ENCODE peak calls at places on chromosomes 6 and 20, in nine cellular contexts. J is WERI-Rb-1, C is fibroblast of lung, S is left ventricle myocardium inferior, E is IMR-90, Z is tibial artery, R is HFF-Myc, T is fibroblast of mammary gland, M is lower lobe of right lung. B is an unnamed sample.

GRCh38 chr6:127606131-127606562 is 29.2 kb downstream of the C6orf58 start:
- DNase-seq in Z (no peak), M (no peak), T (peak), R (peak), E (peak), S (no peak), J (peak), C (peak), B (peak)

GRCh38 chr6:36383608-36384007 is 3.9 kb downstream of the ETV7 start:
- DNase-seq in Z (no peak), S (no peak), M (no peak), E (no peak), J (no peak), R (no peak), C (no peak), T (no peak), B (no peak)

GRCh38 chr6:27188885-27189418 is 58.5 kb upstream of the PRSS16 start:
- DNase-seq in S (peak), E (peak), T (peak), C (peak), R (peak), M (peak), Z (peak), J (peak), B (peak)

GRCh38 chr6:89239338-89239737 is 22.2 kb upstream of the GABRR1 start:
- DNase-seq in Z (no peak), T (peak), E (no peak), M (no peak), C (no peak), S (no peak), J (no peak), R (no peak), B (no peak)

GRCh38 chr20:48635791-48636267 is 192.0 kb downstream of the PREX1 start:
- DNase-seq in R (no peak), Z (no peak), E (peak), T (peak), M (peak), C (peak), J (peak), S (peak), B (peak)

GRCh38 chr6:29628419-29629281 is 4.3 kb downstream of the GABBR1 start:
- DNase-seq in Z (peak), E (peak), M (peak), S (peak), C (peak), T (peak), R (peak), J (peak), B (peak)

GRCh38 chr6:40738551-40738950 is 151.4 kb upstream of the LRFN2 start:
- DNase-seq in C (no peak), S (no peak), Z (no peak), E (no peak), T (no peak), M (no peak), J (no peak), R (no peak), B (no peak)

GRCh38 chr6:22036267-22036666 is 260.6 kb downstream of the PRL start:
- DNase-seq in S (no peak), C (peak), E (peak), R (no peak), T (no peak), Z (no peak), J (no peak), M (no peak), B (no peak)

GRCh38 chr20:22453244-22454080 is 130.9 kb downstream of the FOXA2 start:
- DNase-seq in R (no peak), C (no peak), M (no peak), S (no peak), E (no peak), J (no peak), Z (no peak), T (peak), B (peak)

GRCh38 chr6:158324136-158324535 is 11.9 kb downstream of the TULP4 start:
- DNase-seq in J (no peak), R (no peak), S (no peak), Z (no peak), T (peak), E (peak), C (peak), M (no peak), B (peak)

GRCh38 chr20:36070451-36070850 is 84.1 kb upstream of the EPB41L1 start:
- DNase-seq in M (no peak), S (no peak), C (no peak), R (no peak), E (no peak), Z (no peak), J (no peak), T (no peak), B (no peak)

GRCh38 chr6:26327450-26328264 is 37.3 kb upstream of the BTN3A2 start:
- DNase-seq in J (peak), C (peak), Z (no peak), E (peak), M (no peak), R (no peak), S (no peak), T (peak), B (peak)

GRCh38 chr6:27234576-27234975 is 12.9 kb upstream of the PRSS16 start:
- DNase-seq in R (no peak), M (no peak), S (no peak), E (no peak), C (no peak), Z (no peak), J (no peak), T (no peak), B (no peak)

GRCh38 chr6:28751514-28751913 is 172.3 kb downstream of the TRIM27 start:
- DNase-seq in Z (no peak), M (no peak), T (no peak), C (no peak), S (no peak), R (no peak), J (no peak), E (no peak), B (no peak)

GRCh38 chr6:123945386-123945785 is 141.7 kb downstream of the NKAIN2 start:
- DNase-seq in R (no peak), E (no peak), M (no peak), Z (no peak), T (no peak), S (no peak), C (no peak), J (no peak), B (no peak)

GRCh38 chr20:12977634-12978394 is 31.0 kb upstream of the SPTLC3 start:
- DNase-seq in C (no peak), R (no peak), T (no peak), S (no peak), M (no peak), E (no peak), Z (no peak), J (no peak), B (no peak)

GRCh38 chr20:21270806-21271205 is 32.3 kb upstream of the XRN2 start:
- DNase-seq in J (no peak), T (no peak), R (no peak), E (no peak), C (no peak), S (no peak), Z (no peak), M (no peak), B (no peak)

GRCh38 chr20:58192567-58192966 is 35.9 kb downstream of the ANKRD60 start:
- DNase-seq in M (no peak), Z (no peak), R (no peak), S (no peak), E (no peak), T (no peak), C (no peak), J (no peak), B (no peak)

GRCh38 chr6:167575201-167575696 is 250.4 kb downstream of the TTLL2 start:
- DNase-seq in R (no peak), E (no peak), S (no peak), J (no peak), C (no peak), T (no peak), Z (no peak), M (no peak), B (no peak)

GRCh38 chr20:825710-826421 is 7.6 kb upstream of the FAM110A start:
- DNase-seq in Z (no peak), M (no peak), J (no peak), E (peak), R (no peak), S (no peak), T (peak), C (peak), B (peak)

GRCh38 chr6:13577926-13578325 is 3.5 kb downstream of the SIRT5 start:
- DNase-seq in E (no peak), T (no peak), J (no peak), M (no peak), Z (no peak), S (no peak), R (no peak), C (no peak), B (no peak)

GRCh38 chr6:170277893-170278742 is 12.8 kb downstream of the DLL1 start:
- DNase-seq in T (no peak), E (no peak), M (no peak), S (no peak), J (no peak), Z (no peak), C (no peak), R (no peak), B (no peak)

GRCh38 chr20:58634121-58634817 is 16.8 kb upstream of the STX16 start:
- DNase-seq in S (no peak), Z (no peak), R (no peak), T (peak), M (no peak), J (no peak), E (peak), C (peak), B (peak)

GRCh38 chr6:41428995-41429417 is 93.6 kb downstream of the NCR2 start:
- DNase-seq in S (peak), C (peak), E (peak), Z (peak), T (peak), R (no peak), J (no peak), M (peak), B (peak)

GRCh38 chr6:11083491-11083890 is 10.1 kb upstream of the SMIM13 start:
- DNase-seq in T (peak), R (no peak), M (no peak), J (no peak), C (peak), S (no peak), E (peak), Z (no peak), B (peak)

GRCh38 chr20:24617080-24617432 is 147.6 kb downstream of the SYNDIG1 start:
- DNase-seq in S (no peak), C (no peak), T (no peak), R (no peak), J (no peak), M (no peak), Z (no peak), E (no peak), B (no peak)

GRCh38 chr6:69827491-69827890 is 30.7 kb upstream of the LMBRD1 start:
- DNase-seq in J (no peak), R (no peak), C (peak), T (peak), Z (no peak), M (no peak), E (peak), S (no peak), B (peak)

GRCh38 chr20:33183292-33183691 is 15.3 kb downstream of the BPIFA2 start:
- DNase-seq in E (no peak), T (no peak), C (no peak), M (no peak), R (no peak), J (no peak), S (no peak), Z (no peak), B (no peak)

GRCh38 chr6:107647439-107647948 is 157.6 kb downstream of the SOBP start:
- DNase-seq in E (no peak), R (no peak), J (no peak), M (no peak), T (no peak), S (no peak), C (no peak), Z (no peak), B (no peak)

GRCh38 chr20:19828233-19828632 is 70.2 kb downstream of the RIN2 start:
- DNase-seq in C (peak), Z (no peak), E (peak), T (peak), M (no peak), R (no peak), J (no peak), S (no peak), B (peak)

GRCh38 chr6:52543729-52544324 is 33.0 kb downstream of the TRAM2 start:
- DNase-seq in S (no peak), C (peak), M (no peak), E (peak), R (no peak), J (no peak), T (peak), Z (no peak), B (peak)
- TF ChIP-seq CTCF in S (no peak), C (no peak), M (no peak), E (no peak), R (no peak), J (no peak), T (no peak), Z (no peak), B (no peak)

DNA sequence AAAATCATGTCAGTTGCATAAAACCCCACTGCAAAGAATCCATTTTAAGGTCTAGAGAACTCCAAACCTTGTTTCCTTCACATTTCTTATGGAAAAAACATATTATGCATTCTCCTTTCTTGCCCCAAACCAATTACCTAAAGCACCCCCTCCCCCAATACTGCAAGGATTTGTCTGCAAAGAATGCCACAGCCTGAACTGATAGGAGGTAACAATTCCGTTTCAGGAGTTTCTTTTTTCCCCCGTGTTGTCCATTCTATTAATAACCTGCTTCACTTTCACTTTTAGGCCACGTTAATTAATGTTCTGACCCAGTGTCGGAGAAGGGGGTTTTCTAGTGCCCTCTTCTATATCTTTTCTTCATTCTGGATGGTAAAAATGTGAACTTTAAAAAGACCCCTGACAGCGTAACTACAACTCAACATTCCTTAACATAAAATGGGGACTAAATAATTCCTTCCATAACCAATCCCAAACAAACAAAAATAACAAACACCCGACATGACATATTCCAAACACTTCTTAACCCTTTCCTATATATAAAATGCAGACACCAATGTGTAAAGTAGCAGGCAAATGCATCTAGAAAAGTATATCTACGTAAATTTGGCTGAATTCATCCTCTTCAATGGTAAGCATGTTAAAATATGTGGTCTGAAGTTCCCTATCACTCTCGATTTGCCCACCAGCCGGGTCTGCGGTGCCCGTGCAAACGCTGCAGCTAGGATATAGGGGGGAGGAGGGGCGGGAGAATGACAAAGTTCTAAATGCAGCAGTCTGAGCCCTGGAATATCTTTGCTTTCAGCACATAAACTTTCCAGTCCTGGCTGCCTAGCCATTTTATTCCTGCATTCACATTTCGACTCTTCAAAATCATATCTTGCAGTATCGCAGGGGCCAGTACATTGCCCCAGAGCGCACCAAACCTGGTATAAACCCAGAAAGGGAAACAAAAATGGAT is 978 bp downstream of the NRN1 start:
- DNase-seq in C (no peak), S (no peak), E (no peak), M (no peak), J (no peak), R (no peak), T (peak), Z (no peak), B (no peak)
- H3K4me3 ChIP-seq in C (no peak), S (peak), E (no peak), M (peak), J (peak), R (no peak), T (peak), Z (peak), B (no peak)

GRCh38 chr6:24547243-24547642 is 52.5 kb downstream of the ALDH5A1 start:
- DNase-seq in E (no peak), S (no peak), R (no peak), Z (no peak), T (no peak), J (no peak), M (no peak), C (peak), B (no peak)
- TF ChIP-seq CTCF in E (no peak), S (no peak), R (no peak), Z (no peak), T (no peak), J (no peak), M (no peak), C (no peak), B (no peak)

GRCh38 chr6:68639211-68639610 is 4.1 kb downstream of the ADGRB3 start:
- DNase-seq in J (no peak), T (no peak), S (no peak), E (no peak), C (no peak), R (no peak), Z (no peak), M (no peak), B (no peak)
- H3K4me3 ChIP-seq in J (no peak), T (no peak), S (peak), E (no peak), C (no peak), R (no peak), Z (no peak), M (no peak), B (no peak)

GRCh38 chr20:17958326-17959256 is 10.0 kb downstream of the SNX5 start:
- DNase-seq in C (peak), T (peak), Z (no peak), S (no peak), R (no peak), J (no peak), M (no peak), E (peak), B (peak)
- TF ChIP-seq CTCF in C (peak), T (peak), Z (peak), S (peak), R (no peak), J (no peak), M (peak), E (peak), B (peak)

GRCh38 chr6:142846459-142846831 is 98.5 kb downstream of the HIVEP2 start:
- DNase-seq in S (no peak), M (no peak), R (no peak), T (peak), Z (no peak), C (peak), E (peak), J (no peak), B (peak)
- H3K4me3 ChIP-seq in S (peak), M (no peak), R (no peak), T (no peak), Z (peak), C (no peak), E (no peak), J (peak), B (peak)

GRCh38 chr6:1554881-1555569 is 54.7 kb upstream of the FOXC1 start:
- DNase-seq in S (peak), J (peak), C (peak), R (no peak), M (peak), T (peak), Z (peak), E (peak), B (peak)
- TF ChIP-seq CTCF in S (peak), J (peak), C (peak), R (peak), M (peak), T (no peak), Z (peak), E (peak), B (peak)

GRCh38 chr6:46794068-46794467 is 879 bp downstream of the MEP1A start:
- DNase-seq in M (no peak), R (no peak), E (no peak), T (no peak), Z (no peak), J (no peak), C (peak), S (no peak), B (peak)
- H3K4me3 ChIP-seq in M (no peak), R (no peak), E (no peak), T (no peak), Z (no peak), J (no peak), C (no peak), S (no peak), B (no peak)

DNA sequence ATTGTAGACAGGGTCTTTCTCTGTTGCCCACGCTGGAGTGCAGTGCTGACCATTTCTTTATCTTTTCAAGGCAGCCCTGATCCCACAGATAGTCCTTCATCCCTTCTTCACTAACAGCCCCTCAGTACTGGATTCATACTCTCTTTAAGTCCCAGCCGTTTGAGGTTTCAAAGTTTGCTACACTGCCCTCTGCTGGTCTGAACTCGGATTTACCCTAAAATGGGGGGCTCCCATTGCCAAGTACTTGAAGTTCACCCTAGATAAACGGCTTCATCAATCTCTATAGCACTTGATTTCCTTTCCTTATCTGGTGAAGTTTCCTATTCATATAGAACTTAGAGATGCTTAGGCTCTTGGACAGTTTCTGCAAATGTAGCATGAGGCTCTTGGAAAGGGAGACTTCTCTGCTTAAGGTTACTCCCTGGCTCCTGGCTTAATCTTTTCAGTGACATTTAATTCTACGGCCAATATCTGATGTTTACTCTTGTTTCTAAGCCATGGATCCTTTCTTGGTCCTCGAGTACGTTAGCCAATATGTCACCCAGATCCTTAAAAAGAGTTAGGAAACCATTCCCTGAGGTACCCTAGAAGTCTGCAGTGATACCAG is 21.4 kb upstream of the PREP start:
- DNase-seq in S (no peak), E (peak), T (peak), J (peak), C (peak), M (no peak), Z (peak), R (no peak), B (peak)
- TF ChIP-seq CTCF in S (peak), E (peak), T (peak), J (peak), C (peak), M (peak), Z (peak), R (peak), B (peak)

B was measured in fibroblast of villous mesenchyme.